ENCODE peak calls at places on chromosomes 11 and 22, in four cellular contexts. R is heart right ventricle, U is kidney, E is nephron progenitor cell. Z is an unnamed sample.

GRCh38 chr11:77560605-77561004 is 29.1 kb upstream of the AQP11 start:
- DNase-seq in R (no peak), U (no peak), E (no peak), Z (no peak)

GRCh38 chr11:29782447-29782846 is 234.4 kb downstream of the KCNA4 start:
- DNase-seq in R (no peak), U (no peak), E (no peak), Z (no peak)

GRCh38 chr11:19281041-19281440 is 40.3 kb upstream of the E2F8 start:
- DNase-seq in R (no peak), U (no peak), E (no peak), Z (no peak)

GRCh38 chr11:45530776-45531175 is 134.6 kb downstream of the CHST1 start:
- DNase-seq in R (no peak), U (no peak), E (no peak), Z (no peak)

GRCh38 chr11:11366793-11367192 is 13.7 kb upstream of the CSNK2A3 start:
- DNase-seq in R (no peak), U (no peak), E (no peak), Z (no peak)

GRCh38 chr11:109302591-109303334 is 119.2 kb upstream of the C11orf87 start:
- DNase-seq in R (no peak), U (no peak), E (no peak), Z (no peak)

GRCh38 chr11:59611570-59612565 is 3.7 kb downstream of the OSBP start:
- DNase-seq in R (no peak), U (no peak), E (no peak), Z (no peak)

GRCh38 chr11:94676769-94677168 is 91.4 kb upstream of the AMOTL1 start:
- DNase-seq in R (no peak), U (no peak), E (no peak), Z (no peak)

GRCh38 chr11:94203070-94203469 is 74.4 kb downstream of the PANX1 start:
- DNase-seq in R (no peak), U (no peak), E (no peak), Z (no peak)

GRCh38 chr11:991711-992307 is 44.7 kb downstream of the MUC6 start:
- DNase-seq in R (no peak), U (no peak), E (no peak), Z (no peak)

GRCh38 chr11:18394928-18395734 is 768 bp downstream of the LDHA start:
- DNase-seq in R (peak; percentile 21), U (no peak), E (no peak), Z (no peak)

GRCh38 chr22:32199961-32200360 is 4.9 kb downstream of the RFPL2 start:
- DNase-seq in R (no peak), U (no peak), E (no peak), Z (no peak)

GRCh38 chr22:49365191-49365837 is 462.4 kb downstream of the BRD1 start:
- DNase-seq in R (no peak), U (peak; percentile 43), E (no peak), Z (no peak)

GRCh38 chr11:131713529-131714134 is 343.2 kb downstream of the NTM start:
- DNase-seq in R (no peak), U (no peak), E (no peak), Z (no peak)

GRCh38 chr11:117950999-117951961 is 22.1 kb upstream of the TMPRSS13 start:
- DNase-seq in R (no peak), U (no peak), E (peak; percentile 20), Z (no peak)

GRCh38 chr11:99464985-99465384 is 444.2 kb downstream of the CNTN5 start:
- DNase-seq in R (no peak), U (no peak), E (no peak), Z (no peak)
- TF ChIP-seq CTCF in R (no peak), U (no peak), E (no peak), Z (no peak)

GRCh38 chr22:48142388-48142787 is 1379.9 kb downstream of the TBC1D22A start:
- DNase-seq in R (no peak), U (no peak), E (no peak), Z (no peak)
- TF ChIP-seq CTCF in R (no peak), U (no peak), E (no peak), Z (no peak)

GRCh38 chr22:23166038-23166831 is 14.1 kb upstream of the BCR start:
- DNase-seq in R (no peak), U (no peak), E (no peak), Z (no peak)
- TF ChIP-seq CTCF in R (no peak), U (no peak), E (no peak), Z (no peak)

GRCh38 chr11:116170526-116171120 is 602.2 kb downstream of the BUD13 start:
- DNase-seq in R (peak; percentile 2), U (no peak), E (no peak), Z (no peak)
- TF ChIP-seq CTCF in R (peak; percentile 27), U (peak; percentile 53), E (peak; percentile 29), Z (peak; percentile 47)

GRCh38 chr11:126282742-126283591 is at the start of gene TIRAP:
- DNase-seq in R (peak; percentile 69), U (peak; percentile 89), E (peak; percentile 73), Z (peak; percentile 37)
- TF ChIP-seq CTCF in R (no peak), U (no peak), E (no peak), Z (peak; percentile 38)

GRCh38 chr11:38305682-38306081 is 1707.6 kb upstream of the RAG2 start:
- DNase-seq in R (no peak), U (no peak), E (no peak), Z (no peak)
- TF ChIP-seq CTCF in R (no peak), U (no peak), E (no peak), Z (no peak)